ENCODE peak calls at places on chromosome 7, in four cellular contexts. B is cardiac muscle cell, S is transverse colon, Z is gastrocnemius medialis. H is an unnamed sample.

GRCh38 chr7:142478479-142479220 is 220.8 kb upstream of the PRSS58 start:
- DNase-seq in B (peak; percentile 37), S (peak; percentile 52), Z (no peak), H (no peak)

GRCh38 chr7:40299097-40299496 is 164.3 kb downstream of the SUGCT start:
- DNase-seq in B (no peak), S (no peak), Z (no peak), H (no peak)

GRCh38 chr7:29287366-29287765 is 92.8 kb downstream of the CHN2 start:
- DNase-seq in B (no peak), S (no peak), Z (no peak), H (no peak)

GRCh38 chr7:158908552-158908951 is 52.2 kb downstream of the DYNC2I1 start:
- DNase-seq in B (no peak), S (no peak), Z (no peak), H (no peak)

GRCh38 chr7:90752051-90752450 is 155.9 kb downstream of the CDK14 start:
- DNase-seq in B (no peak), S (no peak), Z (no peak), H (no peak)

GRCh38 chr7:149748223-149748874 is 25.0 kb downstream of the ZNF467 start:
- DNase-seq in B (no peak), S (no peak), Z (no peak), H (no peak)

GRCh38 chr7:104627516-104627915 is 299.1 kb downstream of the LHFPL3 start:
- DNase-seq in B (peak; percentile 85), S (no peak), Z (no peak), H (no peak)

GRCh38 chr7:5495581-5496375 is 72.1 kb upstream of the TNRC18 start:
- DNase-seq in B (no peak), S (peak; percentile 57), Z (peak; percentile 87), H (no peak)

GRCh38 chr7:113314594-113314993 is 196.2 kb upstream of the SMIM30 start:
- DNase-seq in B (no peak), S (no peak), Z (no peak), H (no peak)
- H3K27ac ChIP-seq in B (no peak overlapping the region), S (no peak overlapping the region), Z (no peak overlapping the region), H (no peak overlapping the region)

DNA sequence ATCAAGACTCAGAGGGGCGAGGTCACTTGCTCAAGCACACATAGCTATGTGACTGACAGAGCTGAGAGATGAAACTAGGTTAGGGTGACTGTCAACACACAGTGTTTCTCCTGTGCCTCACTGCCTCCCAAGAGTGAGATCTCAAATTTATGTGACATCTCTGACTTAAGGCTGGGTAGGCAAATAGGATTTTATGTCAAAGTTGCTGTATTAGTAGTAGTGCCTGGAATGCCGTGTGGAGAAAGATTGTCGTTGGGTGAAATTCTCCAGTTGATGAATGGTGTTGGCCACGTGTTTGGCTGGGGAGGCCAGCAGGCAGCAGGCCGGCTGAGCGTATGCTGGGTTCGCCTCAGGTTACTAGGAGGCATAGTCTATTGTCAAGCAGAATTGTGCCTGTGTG is 148.3 kb upstream of the BMPER start:
- DNase-seq in B (no peak), S (no peak), Z (no peak), H (no peak)
- TF ChIP-seq CTCF in B (no peak), S (no peak), Z (no peak), H (no peak)

GRCh38 chr7:30852744-30853288 is 58.8 kb upstream of the AQP1 start:
- DNase-seq in B (no peak), S (no peak), Z (no peak), H (no peak)
- H3K27ac ChIP-seq in B (no peak overlapping the region), S (peak overlapping the region; percentile 84), Z (peak overlapping the region; percentile 57), H (peak overlapping the region; percentile 92)

GRCh38 chr7:44695756-44696155 is 52.9 kb upstream of the ZMIZ2 start:
- DNase-seq in B (no peak), S (no peak), Z (no peak), H (no peak)

GRCh38 chr7:44694766-44695165 is 53.9 kb upstream of the ZMIZ2 start:
- DNase-seq in B (no peak), S (no peak), Z (no peak), H (no peak)

GRCh38 chr7:44696728-44697127 is 51.9 kb upstream of the ZMIZ2 start:
- DNase-seq in B (no peak), S (no peak), Z (no peak), H (no peak)

GRCh38 chr7:44694326-44694725 is 54.3 kb upstream of the ZMIZ2 start:
- DNase-seq in B (no peak), S (no peak), Z (no peak), H (no peak)

GRCh38 chr7:44693641-44694313 is 54.9 kb upstream of the ZMIZ2 start:
- DNase-seq in B (no peak), S (no peak), Z (peak; percentile 91), H (no peak)
- TF ChIP-seq CTCF in B (no peak), S (no peak), Z (no peak), H (no peak)